ENCODE peak calls at places on chromosomes 12 and 14, in five cellular contexts. One of them, this sample, is unnamed.

GRCh38 chr12:13203028-13203922 is 6.7 kb downstream of the EMP1 start:
- DNase-seq in fibroblast of villous mesenchyme: peak
- DNase-seq in DND-41: no peak
- DNase-seq in lung: no peak
- DNase-seq in neural progenitor cell: peak
- DNase-seq in this sample: no peak

GRCh38 chr12:131894981-131895639 is 688 bp downstream of the ULK1 start:
- DNase-seq in lung: no peak
- DNase-seq in fibroblast of villous mesenchyme: no peak
- DNase-seq in neural progenitor cell: peak
- DNase-seq in DND-41: peak
- DNase-seq in this sample: peak

GRCh38 chr12:15924956-15925355 is 13.8 kb downstream of the DERA start:
- DNase-seq in fibroblast of villous mesenchyme: no peak
- DNase-seq in neural progenitor cell: peak
- DNase-seq in DND-41: no peak
- DNase-seq in lung: no peak
- DNase-seq in this sample: no peak

GRCh38 chr12:63937381-63938168 is 93.1 kb downstream of the SRGAP1 start:
- DNase-seq in DND-41: no peak
- DNase-seq in fibroblast of villous mesenchyme: no peak
- DNase-seq in lung: no peak
- DNase-seq in neural progenitor cell: no peak
- DNase-seq in this sample: no peak

GRCh38 chr14:30985796-30986195 is 39.7 kb upstream of the AP4S1 start:
- DNase-seq in neural progenitor cell: no peak
- DNase-seq in fibroblast of villous mesenchyme: no peak
- DNase-seq in DND-41: no peak
- DNase-seq in lung: no peak
- DNase-seq in this sample: no peak

GRCh38 chr14:95524706-95525512 is 8.5 kb upstream of the SYNE3 start:
- DNase-seq in fibroblast of villous mesenchyme: no peak
- DNase-seq in DND-41: no peak
- DNase-seq in neural progenitor cell: no peak
- DNase-seq in lung: no peak
- DNase-seq in this sample: no peak

GRCh38 chr12:108597559-108598471 is at the start of gene TMEM119:
- DNase-seq in lung: peak
- DNase-seq in neural progenitor cell: peak
- DNase-seq in DND-41: no peak
- DNase-seq in fibroblast of villous mesenchyme: peak
- DNase-seq in this sample: no peak

GRCh38 chr12:68792952-68793351 is 15.0 kb upstream of the MDM2 start:
- DNase-seq in neural progenitor cell: peak
- DNase-seq in fibroblast of villous mesenchyme: peak
- DNase-seq in lung: no peak
- DNase-seq in DND-41: no peak
- DNase-seq in this sample: peak

GRCh38 chr14:66643344-66643743 is 135.4 kb downstream of the GPHN start:
- DNase-seq in DND-41: no peak
- DNase-seq in lung: no peak
- DNase-seq in fibroblast of villous mesenchyme: no peak
- DNase-seq in neural progenitor cell: no peak
- DNase-seq in this sample: no peak

GRCh38 chr12:90897981-90898380 is 57.0 kb downstream of the CCER1 start:
- DNase-seq in neural progenitor cell: no peak
- DNase-seq in DND-41: no peak
- DNase-seq in fibroblast of villous mesenchyme: no peak
- DNase-seq in lung: no peak
- DNase-seq in this sample: no peak

GRCh38 chr12:14418526-14418925 is 53.0 kb downstream of the ATF7IP start:
- DNase-seq in lung: no peak
- DNase-seq in neural progenitor cell: no peak
- DNase-seq in fibroblast of villous mesenchyme: no peak
- DNase-seq in DND-41: no peak
- DNase-seq in this sample: no peak

GRCh38 chr14:93006484-93007128 is 83.7 kb downstream of the CHGA start:
- DNase-seq in lung: no peak
- DNase-seq in neural progenitor cell: no peak
- DNase-seq in DND-41: no peak
- DNase-seq in fibroblast of villous mesenchyme: no peak
- DNase-seq in this sample: no peak

GRCh38 chr14:104701383-104702076 is 12.1 kb downstream of the INF2 start:
- DNase-seq in neural progenitor cell: no peak
- DNase-seq in DND-41: no peak
- DNase-seq in fibroblast of villous mesenchyme: no peak
- DNase-seq in lung: no peak
- DNase-seq in this sample: no peak

GRCh38 chr14:42424501-42424900 is 817.8 kb downstream of the LRFN5 start:
- DNase-seq in neural progenitor cell: no peak
- DNase-seq in lung: no peak
- DNase-seq in fibroblast of villous mesenchyme: no peak
- DNase-seq in DND-41: no peak
- DNase-seq in this sample: no peak

GRCh38 chr14:104101651-104102281 is 16.3 kb downstream of the ASPG start:
- DNase-seq in DND-41: no peak
- DNase-seq in lung: no peak
- DNase-seq in fibroblast of villous mesenchyme: no peak
- DNase-seq in neural progenitor cell: no peak
- DNase-seq in this sample: no peak

GRCh38 chr12:10722905-10723866 is at the start of gene YBX3:
- DNase-seq in fibroblast of villous mesenchyme: peak
- DNase-seq in DND-41: peak
- DNase-seq in neural progenitor cell: peak
- DNase-seq in lung: peak
- DNase-seq in this sample: peak

GRCh38 chr14:56814468-56815074 is 4.3 kb upstream of the OTX2 start:
- DNase-seq in lung: no peak
- DNase-seq in DND-41: no peak
- DNase-seq in neural progenitor cell: peak
- DNase-seq in fibroblast of villous mesenchyme: no peak
- DNase-seq in this sample: no peak

DNA sequence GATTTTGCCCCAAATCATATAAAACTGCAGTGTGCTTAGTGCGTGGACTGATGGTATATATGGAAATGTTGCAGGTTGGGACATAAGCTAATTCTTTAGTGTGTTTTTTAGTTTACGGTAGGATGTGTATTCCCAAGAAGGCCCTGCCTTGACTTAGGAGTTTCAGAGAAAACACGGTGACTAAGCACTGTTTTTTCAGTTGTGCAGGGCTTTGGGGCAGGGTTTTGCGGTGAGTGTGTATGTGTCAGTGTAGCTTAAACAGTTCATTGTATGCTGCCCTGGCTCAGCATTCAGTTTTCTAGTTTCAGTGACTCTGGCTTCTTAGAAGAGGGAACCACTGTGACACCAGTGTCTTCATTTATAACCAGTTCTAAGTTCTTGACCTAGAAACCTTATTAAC is 101.2 kb downstream of the AKAP6 start:
- DNase-seq in neural progenitor cell: no peak
- DNase-seq in DND-41: no peak
- DNase-seq in lung: no peak
- DNase-seq in fibroblast of villous mesenchyme: no peak
- DNase-seq in this sample: no peak
- H3K4me3 ChIP-seq in neural progenitor cell: no peak
- H3K4me3 ChIP-seq in DND-41: no peak
- H3K4me3 ChIP-seq in lung: no peak
- H3K4me3 ChIP-seq in fibroblast of villous mesenchyme: no peak
- H3K4me3 ChIP-seq in this sample: no peak

GRCh38 chr14:91402278-91403068 is 15.1 kb downstream of the CCDC88C start:
- DNase-seq in fibroblast of villous mesenchyme: peak
- DNase-seq in lung: peak
- DNase-seq in DND-41: no peak
- DNase-seq in neural progenitor cell: no peak
- DNase-seq in this sample: no peak
- H3K4me3 ChIP-seq in fibroblast of villous mesenchyme: no peak
- H3K4me3 ChIP-seq in lung: no peak
- H3K4me3 ChIP-seq in DND-41: no peak
- H3K4me3 ChIP-seq in neural progenitor cell: no peak
- H3K4me3 ChIP-seq in this sample: no peak

GRCh38 chr12:31803306-31804184 is 74.7 kb upstream of the AMN1 start:
- DNase-seq in DND-41: no peak
- DNase-seq in lung: no peak
- DNase-seq in fibroblast of villous mesenchyme: no peak
- DNase-seq in neural progenitor cell: no peak
- DNase-seq in this sample: no peak
- H3K4me3 ChIP-seq in DND-41: no peak
- H3K4me3 ChIP-seq in lung: no peak
- H3K4me3 ChIP-seq in fibroblast of villous mesenchyme: no peak
- H3K4me3 ChIP-seq in neural progenitor cell: no peak
- H3K4me3 ChIP-seq in this sample: no peak

GRCh38 chr12:52207106-52207505 is 15.3 kb upstream of the KRT80 start:
- DNase-seq in neural progenitor cell: no peak
- DNase-seq in lung: no peak
- DNase-seq in fibroblast of villous mesenchyme: no peak
- DNase-seq in DND-41: no peak
- DNase-seq in this sample: no peak
- H3K4me3 ChIP-seq in neural progenitor cell: no peak
- H3K4me3 ChIP-seq in lung: no peak
- H3K4me3 ChIP-seq in fibroblast of villous mesenchyme: no peak
- H3K4me3 ChIP-seq in DND-41: no peak
- H3K4me3 ChIP-seq in this sample: no peak

GRCh38 chr14:91415794-91416743 is 1.6 kb downstream of the CCDC88C start:
- DNase-seq in lung: no peak
- DNase-seq in neural progenitor cell: no peak
- DNase-seq in fibroblast of villous mesenchyme: no peak
- DNase-seq in DND-41: peak
- DNase-seq in this sample: peak
- H3K4me3 ChIP-seq in lung: peak
- H3K4me3 ChIP-seq in neural progenitor cell: peak
- H3K4me3 ChIP-seq in fibroblast of villous mesenchyme: no peak
- H3K4me3 ChIP-seq in DND-41: peak
- H3K4me3 ChIP-seq in this sample: peak

GRCh38 chr12:95857799-95858198 is 953 bp upstream of the SNRPF start:
- DNase-seq in fibroblast of villous mesenchyme: no peak
- DNase-seq in neural progenitor cell: peak
- DNase-seq in DND-41: no peak
- DNase-seq in lung: no peak
- DNase-seq in this sample: no peak
- H3K4me3 ChIP-seq in fibroblast of villous mesenchyme: no peak
- H3K4me3 ChIP-seq in neural progenitor cell: peak
- H3K4me3 ChIP-seq in DND-41: no peak
- H3K4me3 ChIP-seq in lung: no peak
- H3K4me3 ChIP-seq in this sample: no peak

GRCh38 chr14:37594916-37595808 is at the start of the genes FOXA1 and TTC6:
- DNase-seq in neural progenitor cell: peak
- DNase-seq in fibroblast of villous mesenchyme: peak
- DNase-seq in DND-41: no peak
- DNase-seq in lung: peak
- DNase-seq in this sample: no peak
- H3K4me3 ChIP-seq in neural progenitor cell: peak
- H3K4me3 ChIP-seq in fibroblast of villous mesenchyme: peak
- H3K4me3 ChIP-seq in DND-41: no peak
- H3K4me3 ChIP-seq in lung: peak
- H3K4me3 ChIP-seq in this sample: no peak

GRCh38 chr12:6626654-6627283 is 9.0 kb downstream of the LPAR5 start:
- DNase-seq in neural progenitor cell: no peak
- DNase-seq in fibroblast of villous mesenchyme: no peak
- DNase-seq in DND-41: peak
- DNase-seq in lung: no peak
- DNase-seq in this sample: no peak
- H3K4me3 ChIP-seq in neural progenitor cell: no peak
- H3K4me3 ChIP-seq in fibroblast of villous mesenchyme: no peak
- H3K4me3 ChIP-seq in DND-41: peak
- H3K4me3 ChIP-seq in lung: no peak
- H3K4me3 ChIP-seq in this sample: no peak

This sample was measured in GM06990.